ENCODE peak calls at places on chromosome 2, in eight cellular contexts. Z is lower leg skin; H is spleen; R is mammary epithelial cell; E is CD4-positive, alpha-beta T cell; M is GM12864; L is CD8-positive, alpha-beta T cell; Q is body of pancreas. W is an unnamed sample.

GRCh38 chr2:55140316-55141219 is 90.3 kb upstream of the RTN4 start:
- DNase-seq in Q (no peak), L (no peak), M (no peak), H (no peak), Z (no peak), E (no peak), R (no peak), W (no peak)

GRCh38 chr2:226213717-226214116 is 585.9 kb downstream of the IRS1 start:
- DNase-seq in Q (no peak), E (no peak), M (no peak), H (no peak), L (no peak), R (peak), Z (no peak), W (peak)

GRCh38 chr2:129813404-129813803 is 166.1 kb upstream of the RAB6C start:
- DNase-seq in H (no peak), Z (no peak), R (no peak), L (no peak), M (no peak), Q (no peak), E (no peak), W (peak)

GRCh38 chr2:205119141-205119540 is 563.2 kb upstream of the NRP2 start:
- DNase-seq in Q (no peak), E (no peak), Z (no peak), R (no peak), H (no peak), L (no peak), M (no peak), W (no peak)

GRCh38 chr2:27701676-27702075 is 38.0 kb downstream of the SLC4A1AP start:
- DNase-seq in Q (peak), R (no peak), E (no peak), H (no peak), L (no peak), M (no peak), Z (peak), W (no peak)

GRCh38 chr2:217314021-217314460 is 454.2 kb upstream of the TNP1 start:
- DNase-seq in M (no peak), R (no peak), H (no peak), L (no peak), Q (no peak), Z (no peak), E (no peak), W (no peak)

GRCh38 chr2:69830045-69830905 is 815 bp downstream of the GMCL1 start:
- DNase-seq in Q (peak), H (no peak), R (peak), E (peak), L (peak), M (no peak), Z (peak), W (peak)

GRCh38 chr2:28821295-28821958 is 10.8 kb downstream of the SPDYA start:
- DNase-seq in Z (no peak), E (peak), L (peak), M (peak), H (no peak), Q (peak), R (peak), W (peak)

GRCh38 chr2:239634769-239635168 is 233.9 kb upstream of the HDAC4 start:
- DNase-seq in Z (peak), R (no peak), Q (no peak), H (no peak), L (no peak), M (no peak), E (no peak), W (no peak)

GRCh38 chr2:19651466-19651865 is 250.3 kb downstream of the TTC32 start:
- DNase-seq in Q (no peak), L (no peak), E (no peak), H (no peak), R (no peak), M (no peak), Z (no peak), W (peak)

GRCh38 chr2:236706288-236706687 is 136.7 kb downstream of the ACKR3 start:
- DNase-seq in R (no peak), Z (no peak), Q (peak), H (peak), M (no peak), E (no peak), L (no peak), W (no peak)
- TF ChIP-seq CTCF in R (no peak), Z (no peak), Q (no peak), H (no peak), M (no peak), E (no peak), L (no peak), W (no peak)

GRCh38 chr2:113233593-113234550 is 44.8 kb downstream of the PAX8 start:
- DNase-seq in Z (no peak), R (peak), H (no peak), Q (no peak), E (no peak), L (no peak), M (no peak), W (peak)
- TF ChIP-seq CTCF in Z (no peak), R (peak), H (no peak), Q (peak), E (no peak), L (no peak), M (peak), W (no peak)

GRCh38 chr2:237450108-237450507 is 36.1 kb upstream of the COL6A3 start:
- DNase-seq in L (no peak), Z (no peak), Q (no peak), E (no peak), R (no peak), M (no peak), H (no peak), W (no peak)

GRCh38 chr2:237452846-237453245 is 34.2 kb upstream of the MLPH start:
- DNase-seq in Z (no peak), E (no peak), L (peak), Q (no peak), R (no peak), M (no peak), H (no peak), W (no peak)

GRCh38 chr2:237453671-237454070 is 33.4 kb upstream of the MLPH start:
- DNase-seq in Z (peak), Q (no peak), R (no peak), H (no peak), E (no peak), M (no peak), L (no peak), W (no peak)

GRCh38 chr2:237450583-237450982 is 36.5 kb upstream of the MLPH start:
- DNase-seq in M (no peak), R (no peak), Q (no peak), L (no peak), Z (no peak), H (no peak), E (no peak), W (no peak)

GRCh38 chr2:237451582-237452469 is 35.2 kb upstream of the MLPH start:
- DNase-seq in Q (no peak), L (peak), E (no peak), H (no peak), Z (no peak), M (no peak), R (no peak), W (no peak)
- TF ChIP-seq CTCF in Q (no peak), L (no peak), E (no peak), H (no peak), Z (no peak), M (no peak), R (no peak), W (no peak)

DNA sequence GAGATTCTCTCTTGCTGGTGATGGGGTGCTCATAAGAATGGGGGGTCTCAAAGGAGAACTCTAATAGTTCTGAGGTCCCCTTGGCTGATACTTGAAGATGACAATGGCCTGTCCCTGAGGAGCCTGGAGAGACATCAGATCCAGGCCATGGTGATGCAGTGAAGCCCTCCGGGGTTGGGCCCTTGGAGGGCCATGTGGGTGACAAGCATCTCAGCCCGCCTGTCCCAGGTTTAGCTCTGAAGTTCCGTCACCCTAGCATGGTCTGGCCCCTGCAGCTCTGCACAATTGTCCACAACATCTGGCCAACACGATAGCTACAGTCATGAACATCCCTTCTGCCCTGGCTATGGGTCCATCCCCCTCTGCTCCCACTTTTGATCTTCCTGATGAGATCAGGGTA is 202.8 kb upstream of the HS6ST1 start:
- DNase-seq in E (no peak), R (no peak), L (no peak), Q (no peak), H (no peak), M (no peak), Z (no peak), W (no peak)
- TF ChIP-seq CTCF in E (no peak), R (no peak), L (no peak), Q (no peak), H (no peak), M (no peak), Z (no peak), W (no peak)

W was measured in MCF 10A.